ENCODE peak calls at places on chromosomes 13 and 19, in four cellular contexts. O is osteocyte; B is stimulated activated CD8-positive, alpha-beta memory T cell treated with anti-CD3 and anti-CD28 coated beads, Interleukin-15, amount 100 ng/mL, for 4 hours; J is skeletal muscle cell. Y is an unnamed sample.

GRCh38 chr19:51783373-51783772 is 11.6 kb upstream of the FPR3 start:
- DNase-seq in O (no peak), B (no peak), J (no peak), Y (no peak)

GRCh38 chr19:40312533-40312932 is 27.4 kb upstream of the AKT2 start:
- DNase-seq in O (no peak), B (no peak), J (no peak), Y (no peak)

GRCh38 chr19:51568456-51568855 is 2.6 kb upstream of the ZNF175 start:
- DNase-seq in O (no peak), B (no peak), J (no peak), Y (no peak)

GRCh38 chr19:53130506-53130905 is 2.2 kb downstream of the ZNF415 start:
- DNase-seq in O (no peak), B (no peak), J (no peak), Y (peak; percentile 33)

GRCh38 chr13:33207616-33207964 is 78.0 kb downstream of the STARD13 start:
- DNase-seq in O (no peak), B (no peak), J (peak; percentile 96), Y (no peak)

GRCh38 chr19:2271516-2272103 is 10.4 kb downstream of the PEAK3 start:
- DNase-seq in O (no peak), B (no peak), J (no peak), Y (no peak)

GRCh38 chr19:18349524-18350128 is 9.2 kb downstream of the PGPEP1 start:
- DNase-seq in O (no peak), B (no peak), J (no peak), Y (peak; percentile 55)

GRCh38 chr13:107678075-107678689 is 537.2 kb downstream of the LIG4 start:
- DNase-seq in O (no peak), B (no peak), J (no peak), Y (no peak)

GRCh38 chr19:45640849-45641273 is 1.7 kb upstream of the EML2 start:
- DNase-seq in O (no peak), B (no peak), J (no peak), Y (no peak)

GRCh38 chr19:18086590-18087138 is at the start of gene IL12RB1:
- DNase-seq in O (no peak), B (no peak), J (no peak), Y (no peak)

GRCh38 chr13:112890316-112891131 is 78.5 kb upstream of the MCF2L start:
- DNase-seq in O (no peak), B (no peak), J (no peak), Y (no peak)

GRCh38 chr13:113053376-113053775 is 52.2 kb upstream of the F7 start:
- DNase-seq in O (no peak), B (no peak), J (no peak), Y (peak; percentile 10)

GRCh38 chr13:97058417-97058816 is 64.1 kb upstream of the OXGR1 start:
- DNase-seq in O (no peak), B (no peak), J (no peak), Y (no peak)

GRCh38 chr13:82803341-82803740 is 1078.9 kb downstream of the SLITRK1 start:
- DNase-seq in O (no peak), B (no peak), J (peak; percentile 16), Y (no peak)

GRCh38 chr13:30334663-30335386 is 27.5 kb upstream of the KATNAL1 start:
- DNase-seq in O (no peak), B (no peak), J (no peak), Y (no peak)

GRCh38 chr13:113970810-113971470 is 2.9 kb downstream of the C13orf46 start:
- DNase-seq in O (no peak), B (no peak), J (no peak), Y (peak; percentile 60)

GRCh38 chr19:7337380-7338194 is 11.2 kb upstream of the ARHGEF18 start:
- DNase-seq in O (no peak), B (no peak), J (no peak), Y (no peak)

GRCh38 chr13:24670927-24671326 is 9.3 kb upstream of the ATP12A start:
- DNase-seq in O (no peak), B (no peak), J (no peak), Y (no peak)

GRCh38 chr19:30605333-30605732 is 233.1 kb downstream of the ZNF536 start:
- DNase-seq in O (no peak), B (no peak), J (no peak), Y (no peak)

GRCh38 chr19:46634656-46635218 is 1.3 kb downstream of the GNG8 start:
- DNase-seq in O (no peak), B (no peak), J (no peak), Y (no peak)

GRCh38 chr19:7500811-7501450 is 12.1 kb upstream of the PEX11G start:
- DNase-seq in O (no peak), B (no peak), J (no peak), Y (peak; percentile 61)

GRCh38 chr19:51711702-51712101 is 12.1 kb downstream of the HAS1 start:
- DNase-seq in O (no peak), B (no peak), J (no peak), Y (no peak)

GRCh38 chr19:6970478-6970877 is 50.8 kb downstream of the MBD3L2B start:
- DNase-seq in O (no peak), B (no peak), J (no peak), Y (no peak)

GRCh38 chr19:3403489-3404323 is 37.3 kb downstream of the NFIC start:
- DNase-seq in O (peak; percentile 88), B (no peak), J (peak; percentile 83), Y (peak; percentile 94)

GRCh38 chr19:2426661-2427322 is 594 bp downstream of the TIMM13 start:
- DNase-seq in O (no peak), B (peak; percentile 23), J (no peak), Y (peak; percentile 61)

GRCh38 chr13:23050126-23050525 is 130.7 kb upstream of the SGCG start:
- DNase-seq in O (no peak), B (no peak), J (no peak), Y (no peak)

GRCh38 chr19:9847087-9847671 is 12.1 kb downstream of the PIN1 start:
- DNase-seq in O (peak; percentile 90), B (no peak), J (peak; percentile 77), Y (peak; percentile 64)

GRCh38 chr13:46149272-46150133 is 32.5 kb downstream of the LCP1 start:
- DNase-seq in O (no peak), B (no peak), J (peak; percentile 51), Y (no peak)

GRCh38 chr19:4186087-4186993 is 3.9 kb downstream of the ANKRD24 start:
- DNase-seq in O (peak; percentile 92), B (peak; percentile 32), J (no peak), Y (peak; percentile 70)

GRCh38 chr19:35609881-35610353 is 2.6 kb upstream of the HAUS5 start:
- DNase-seq in O (no peak), B (no peak), J (no peak), Y (no peak)

GRCh38 chr13:99421758-99422555 is 79.3 kb upstream of the TM9SF2 start:
- DNase-seq in O (no peak), B (no peak), J (no peak), Y (no peak)

GRCh38 chr13:32011971-32012370 is 19.6 kb upstream of the FRY start:
- DNase-seq in O (no peak), B (no peak), J (no peak), Y (no peak)

GRCh38 chr19:29480507-29480906 is 45.3 kb upstream of the VSTM2B start:
- DNase-seq in O (peak; percentile 79), B (no peak), J (no peak), Y (no peak)

GRCh38 chr19:55461974-55462628 is 659 bp upstream of the ISOC2 start:
- DNase-seq in O (no peak), B (no peak), J (no peak), Y (no peak)

Y was measured in left cardiac atrium.